ENCODE peak calls at places on chromosomes 13 and 19, in nine cellular contexts. G, W, P, L, A, V, S, M and Y are unnamed samples.

GRCh38 chr13:41411536-41411935 is 45.8 kb upstream of the RGCC start:
- DNase-seq in L (peak; percentile 16), W (peak; percentile 73), S (peak; percentile 28), P (no peak), A (no peak), V (peak; percentile 23), M (peak; percentile 71), G (no peak), Y (no peak)

GRCh38 chr13:97953376-97953970 is at the start of gene IPO5:
- DNase-seq in P (no peak), G (no peak), V (no peak), M (peak; percentile 73), L (no peak), S (no peak), W (peak; percentile 87), A (no peak), Y (no peak)

GRCh38 chr13:99484405-99484981 is 16.8 kb upstream of the TM9SF2 start:
- DNase-seq in P (no peak), M (peak; percentile 77), L (peak; percentile 58), A (no peak), S (peak; percentile 60), G (no peak), V (no peak), W (no peak), Y (no peak)

GRCh38 chr13:33138441-33138840 is 122.2 kb downstream of the KL start:
- DNase-seq in G (no peak), L (no peak), S (no peak), M (no peak), W (no peak), P (no peak), A (no peak), V (no peak), Y (no peak)

GRCh38 chr13:106528711-106529414 is 6.6 kb downstream of the EFNB2 start:
- DNase-seq in M (no peak), L (no peak), G (no peak), W (no peak), A (no peak), P (no peak), S (no peak), V (no peak), Y (no peak)

GRCh38 chr13:27327633-27328032 is 57.0 kb downstream of the RASL11A start:
- DNase-seq in P (no peak), W (no peak), M (no peak), A (no peak), S (no peak), V (no peak), G (no peak), L (no peak), Y (no peak)

GRCh38 chr19:44752816-44753618 is 4.5 kb downstream of the BCL3 start:
- DNase-seq in L (peak; percentile 96), W (peak; percentile 98), G (peak; percentile 92), P (peak; percentile 91), V (peak; percentile 96), S (peak; percentile 94), M (peak; percentile 99), A (peak; percentile 90), Y (peak; percentile 92)

GRCh38 chr13:25934127-25934526 is 117.7 kb downstream of the SHISA2 start:
- DNase-seq in W (no peak), G (no peak), S (no peak), A (no peak), V (no peak), L (no peak), P (no peak), M (no peak), Y (no peak)

GRCh38 chr19:6730153-6730804 is 7.1 kb downstream of the GPR108 start:
- DNase-seq in A (no peak), S (no peak), P (peak; percentile 44), G (no peak), V (no peak), W (no peak), M (no peak), L (no peak), Y (peak; percentile 70)

GRCh38 chr13:23610966-23611486 is 40.8 kb downstream of the TNFRSF19 start:
- DNase-seq in W (peak; percentile 75), G (no peak), A (no peak), S (no peak), P (no peak), V (no peak), M (peak; percentile 53), L (no peak), Y (no peak)

GRCh38 chr19:16376649-16377048 is 52.0 kb downstream of the KLF2 start:
- DNase-seq in V (peak; percentile 48), A (no peak), W (no peak), P (no peak), S (no peak), L (no peak), G (no peak), M (no peak), Y (peak; percentile 57)

GRCh38 chr13:44583126-44583525 is 7.0 kb upstream of the TSC22D1 start:
- DNase-seq in P (no peak), L (no peak), G (no peak), W (no peak), M (peak; percentile 47), A (no peak), S (no peak), V (no peak), Y (no peak)

GRCh38 chr13:113647351-113648217 is 10.4 kb downstream of the ATP4B start:
- DNase-seq in W (peak; percentile 24), P (peak; percentile 69), S (no peak), A (peak; percentile 89), V (no peak), G (peak; percentile 31), L (no peak), M (no peak), Y (peak; percentile 76)

GRCh38 chr19:19615086-19615485 is 3.4 kb downstream of the PBX4 start:
- DNase-seq in A (no peak), V (no peak), P (no peak), S (no peak), W (no peak), G (no peak), L (no peak), M (peak; percentile 46), Y (no peak)

GRCh38 chr13:25175026-25175425 is 2.9 kb upstream of the AMER2 start:
- DNase-seq in W (no peak), P (no peak), S (no peak), V (no peak), M (no peak), A (no peak), G (no peak), L (no peak), Y (no peak)

GRCh38 chr13:94248454-94249233 is 230.8 kb downstream of the DCT start:
- DNase-seq in S (no peak), W (peak; percentile 37), V (no peak), L (no peak), G (no peak), P (no peak), M (peak; percentile 31), A (no peak), Y (no peak)

GRCh38 chr13:106762711-106763110 is 194.8 kb upstream of the ARGLU1 start:
- DNase-seq in V (no peak), M (no peak), P (no peak), S (no peak), L (no peak), A (no peak), G (peak; percentile 23), W (no peak), Y (no peak)

GRCh38 chr19:43789029-43789428 is 8.3 kb upstream of the KCNN4 start:
- DNase-seq in G (no peak), W (peak; percentile 52), L (no peak), S (peak; percentile 28), V (no peak), P (no peak), M (peak; percentile 56), A (no peak), Y (no peak)

GRCh38 chr19:19111967-19112580 is 26.2 kb downstream of the TMEM161A start:
- DNase-seq in V (no peak), A (no peak), L (no peak), P (no peak), W (no peak), S (no peak), M (no peak), G (no peak), Y (no peak)

GRCh38 chr19:33212773-33213172 is 12.9 kb downstream of the SLC7A10 start:
- DNase-seq in G (no peak), A (no peak), L (no peak), P (no peak), W (no peak), M (no peak), S (no peak), V (no peak), Y (peak; percentile 31)

GRCh38 chr19:50702870-50703829 is 16.5 kb downstream of the SHANK1 start:
- DNase-seq in M (peak; percentile 50), G (peak; percentile 18), W (no peak), A (no peak), P (no peak), S (no peak), V (no peak), L (no peak), Y (no peak)

GRCh38 chr13:83325454-83325853 is 556.8 kb downstream of the SLITRK1 start:
- DNase-seq in S (no peak), P (no peak), L (peak; percentile 47), V (no peak), A (no peak), M (peak; percentile 86), G (no peak), W (peak; percentile 73), Y (no peak)

GRCh38 chr19:46913198-46913851 is 52.5 kb downstream of the ARHGAP35 start:
- DNase-seq in S (no peak), W (no peak), P (no peak), V (no peak), M (no peak), L (no peak), A (no peak), G (no peak), Y (no peak)
- H3K4me3 ChIP-seq in S (no peak overlapping the region), W (no peak overlapping the region), P (no peak overlapping the region), V (no peak overlapping the region), M (no peak overlapping the region), L (no peak overlapping the region), A (no peak overlapping the region), G (no peak overlapping the region), Y (no peak overlapping the region)

DNA sequence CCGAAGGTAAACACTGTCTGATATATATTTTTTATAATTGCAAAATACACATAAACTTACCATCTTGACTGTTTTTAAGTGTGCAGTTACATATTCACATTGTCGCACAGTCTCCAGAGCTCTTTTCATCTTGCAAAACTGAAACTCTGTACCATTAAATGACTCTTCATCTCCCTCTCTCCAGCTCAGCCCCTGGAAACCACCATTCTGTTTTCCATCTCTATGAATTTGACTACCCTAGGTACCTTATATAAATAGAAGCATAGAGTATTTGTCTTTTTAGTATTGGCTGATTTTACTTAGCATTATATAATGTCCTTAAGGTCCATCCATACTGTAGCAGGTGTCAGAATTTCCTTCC is 45.8 kb downstream of the LRCH1 start:
- DNase-seq in A (no peak), V (no peak), M (no peak), W (no peak), G (no peak), S (no peak), L (no peak), P (no peak), Y (no peak)
- H3K4me3 ChIP-seq in A (peak overlapping the region; percentile 9), V (no peak overlapping the region), M (no peak overlapping the region), W (no peak overlapping the region), G (no peak overlapping the region), S (no peak overlapping the region), L (no peak overlapping the region), P (no peak overlapping the region), Y (no peak overlapping the region)

GRCh38 chr19:4913996-4914735 is 4.9 kb downstream of the UHRF1 start:
- DNase-seq in P (no peak), S (no peak), A (no peak), G (no peak), W (no peak), L (no peak), V (peak; percentile 21), M (peak; percentile 18), Y (no peak)
- H3K4me3 ChIP-seq in P (no peak overlapping the region), S (no peak overlapping the region), A (no peak overlapping the region), G (no peak overlapping the region), W (no peak overlapping the region), L (no peak overlapping the region), V (peak overlapping the region; percentile 97), M (no peak overlapping the region), Y (no peak overlapping the region)

GRCh38 chr19:12665281-12665573 is 1.3 kb downstream of the MAN2B1 start:
- DNase-seq in P (no peak), S (no peak), V (peak; percentile 54), M (no peak), W (no peak), L (no peak), A (peak; percentile 55), G (no peak), Y (no peak)
- H3K4me3 ChIP-seq in P (no peak overlapping the region), S (no peak overlapping the region), V (peak overlapping the region; percentile 83), M (no peak overlapping the region), W (no peak overlapping the region), L (no peak overlapping the region), A (peak overlapping the region; percentile 92), G (no peak overlapping the region), Y (peak overlapping the region; percentile 98)